ENCODE peak calls at places on chromosome 14, in ten cellular contexts. U is PC-3, Y is cardiac muscle cell, C is Caco-2, B is H1, O is fibroblast of mammary gland, X is heart left ventricle, P is kidney, K is epithelial cell of esophagus, T is sigmoid colon. F is an unnamed sample.

GRCh38 chr14:95514131-95515079 is 2.0 kb downstream of the SYNE3 start:
- DNase-seq in O (no peak), Y (no peak), U (no peak), B (no peak), T (no peak), X (no peak), P (no peak), C (no peak), K (peak; percentile 61), F (peak; percentile 71)

GRCh38 chr14:75452900-75453816 is 25.3 kb downstream of the JDP2 start:
- DNase-seq in Y (peak; percentile 97), U (peak; percentile 5), B (peak; percentile 82), C (peak; percentile 94), O (peak; percentile 90), T (peak; percentile 92), K (peak; percentile 94), X (peak; percentile 76), P (peak; percentile 95), F (peak; percentile 87)

GRCh38 chr14:96470331-96470730 is 31.9 kb upstream of the PAPOLA start:
- DNase-seq in C (no peak), B (no peak), Y (no peak), K (no peak), T (no peak), P (no peak), U (no peak), O (no peak), X (no peak), F (no peak)

GRCh38 chr14:23646648-23647549 is 10.7 kb downstream of the DHRS2 start:
- DNase-seq in B (no peak), K (no peak), Y (no peak), U (peak; percentile 34), P (no peak), O (peak; percentile 24), X (no peak), T (no peak), C (no peak), F (no peak)

GRCh38 chr14:97106609-97107008 is 309.4 kb downstream of the VRK1 start:
- DNase-seq in K (no peak), B (no peak), Y (no peak), X (no peak), U (peak; percentile 91), O (no peak), T (no peak), P (no peak), C (no peak), F (no peak)

GRCh38 chr14:96592591-96593388 is 90.6 kb downstream of the PAPOLA start:
- DNase-seq in K (peak; percentile 47), U (no peak), C (no peak), B (peak; percentile 79), P (peak; percentile 78), Y (peak; percentile 53), O (peak; percentile 32), T (peak; percentile 59), X (peak; percentile 53), F (peak; percentile 18)

GRCh38 chr14:54776361-54777001 is 126.1 kb downstream of the GCH1 start:
- DNase-seq in X (peak; percentile 81), B (no peak), Y (peak; percentile 59), U (no peak), T (peak; percentile 69), P (peak; percentile 62), C (no peak), K (peak; percentile 30), O (peak; percentile 28), F (no peak)

GRCh38 chr14:95460647-95461478 is 55.6 kb downstream of the SYNE3 start:
- DNase-seq in T (peak; percentile 88), U (peak; percentile 45), B (no peak), Y (peak; percentile 66), C (no peak), P (peak; percentile 76), X (no peak), K (peak; percentile 96), O (peak; percentile 66), F (peak; percentile 79)

GRCh38 chr14:87615822-87616679 is 376.9 kb downstream of the GALC start:
- DNase-seq in X (peak; percentile 38), B (peak; percentile 83), C (peak; percentile 62), P (no peak), U (peak; percentile 71), Y (peak; percentile 48), O (peak; percentile 54), T (peak; percentile 63), K (peak; percentile 73), F (peak; percentile 45)
- TF ChIP-seq CTCF in X (peak; percentile 79), B (peak; percentile 79), C (peak; percentile 72), P (peak; percentile 76), U (peak; percentile 77), Y (peak; percentile 68), O (peak; percentile 81), T (peak; percentile 77), K (peak; percentile 93), F (peak; percentile 78)

GRCh38 chr14:89787525-89787924 is 167.0 kb downstream of the EFCAB11 start:
- DNase-seq in T (no peak), O (peak; percentile 46), P (no peak), Y (no peak), B (peak; percentile 20), X (no peak), C (no peak), K (peak; percentile 33), U (peak; percentile 14), F (no peak)

GRCh38 chr14:89797148-89797547 is 157.4 kb downstream of the EFCAB11 start:
- DNase-seq in K (no peak), X (no peak), O (no peak), P (no peak), C (no peak), U (no peak), B (no peak), T (no peak), Y (no peak), F (no peak)

GRCh38 chr14:89792489-89793366 is 161.8 kb downstream of the EFCAB11 start:
- DNase-seq in K (no peak), C (no peak), B (no peak), X (peak; percentile 52), U (no peak), T (peak; percentile 69), Y (peak; percentile 47), O (peak; percentile 81), P (no peak), F (no peak)

GRCh38 chr14:89794096-89794495 is 160.4 kb downstream of the EFCAB11 start:
- DNase-seq in T (peak; percentile 79), C (no peak), K (no peak), U (no peak), O (no peak), Y (peak; percentile 46), X (peak; percentile 79), B (no peak), P (peak; percentile 78), F (no peak)

DNA sequence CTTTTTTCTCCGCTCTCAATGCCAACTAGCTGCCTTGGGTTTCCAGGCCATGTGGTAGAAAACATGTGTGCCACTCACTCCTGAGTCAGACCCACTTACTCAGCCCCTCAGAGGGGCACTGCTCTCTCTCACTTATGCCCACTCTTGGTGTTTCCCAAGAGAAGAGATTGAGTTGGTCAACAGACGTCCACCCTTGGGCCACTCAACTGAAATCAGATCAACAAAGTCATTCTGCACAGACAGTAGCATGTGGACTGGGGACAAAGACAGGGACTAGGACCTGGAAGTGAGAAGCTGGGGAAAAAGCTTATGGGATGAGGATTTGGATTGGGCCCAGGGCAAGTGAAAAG is 161.2 kb downstream of the EFCAB11 start:
- DNase-seq in O (no peak), P (no peak), U (no peak), X (no peak), C (no peak), B (no peak), K (no peak), Y (no peak), T (no peak), F (no peak)
- H3K4me3 ChIP-seq in O (no peak overlapping the region), P (no peak overlapping the region), U (no peak overlapping the region), X (no peak overlapping the region), C (no peak overlapping the region), B (no peak overlapping the region), K (no peak overlapping the region), Y (no peak overlapping the region), T (no peak overlapping the region), F (no peak overlapping the region)

GRCh38 chr14:30210630-30211029 is 283.0 kb upstream of the PRKD1 start:
- DNase-seq in B (no peak), P (no peak), O (peak; percentile 79), U (peak; percentile 19), X (no peak), C (no peak), T (no peak), K (peak; percentile 42), Y (peak; percentile 35), F (peak; percentile 53)

GRCh38 chr14:30209136-30209535 is 281.5 kb upstream of the PRKD1 start:
- DNase-seq in U (no peak), C (no peak), B (no peak), Y (no peak), O (no peak), P (no peak), K (no peak), X (no peak), T (no peak), F (no peak)

GRCh38 chr14:30211326-30211725 is 283.7 kb upstream of the PRKD1 start:
- DNase-seq in U (no peak), X (no peak), Y (peak; percentile 58), T (no peak), K (no peak), P (no peak), B (no peak), O (peak; percentile 55), C (no peak), F (no peak)

GRCh38 chr14:30214014-30214413 is 286.4 kb upstream of the PRKD1 start:
- DNase-seq in U (peak; percentile 12), Y (peak; percentile 39), K (peak; percentile 43), T (no peak), O (peak; percentile 82), X (no peak), C (no peak), P (no peak), B (no peak), F (peak; percentile 68)

DNA sequence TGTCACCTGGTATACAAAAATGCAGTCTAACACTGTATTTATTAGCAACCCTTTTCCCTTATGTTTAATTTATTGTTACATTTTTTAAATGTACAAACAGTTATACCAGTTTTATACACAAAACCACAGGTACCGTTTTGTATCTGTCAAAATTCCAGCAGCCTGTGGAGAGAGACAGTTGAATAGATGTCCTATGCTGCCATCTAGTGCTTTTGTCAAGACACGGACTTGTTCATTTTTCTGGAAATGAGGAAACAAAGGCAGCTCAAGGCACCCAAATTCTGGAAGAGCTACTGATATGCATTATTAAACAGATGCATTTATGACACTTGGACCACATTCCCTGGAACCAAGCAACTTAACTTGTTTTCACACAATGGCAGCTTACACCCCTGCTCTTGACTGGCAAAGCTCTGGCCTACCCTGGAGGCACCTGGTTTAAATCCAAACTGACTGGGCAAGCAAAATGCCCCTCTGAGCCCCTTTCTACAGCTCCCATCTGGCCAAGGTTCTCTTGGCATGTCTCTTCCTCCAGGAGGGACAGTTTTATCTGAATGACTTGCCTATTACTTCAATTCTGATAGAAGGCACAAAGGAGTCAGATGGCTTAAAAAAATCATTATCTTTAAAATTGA is 286.9 kb upstream of the PRKD1 start:
- DNase-seq in O (peak; percentile 89), T (no peak), P (no peak), U (peak; percentile 74), B (no peak), Y (peak; percentile 89), X (no peak), K (peak; percentile 76), C (no peak), F (peak; percentile 79)
- TF ChIP-seq CTCF in O (peak; percentile 71), T (peak; percentile 55), P (peak; percentile 56), U (peak; percentile 89), B (peak; percentile 63), Y (peak; percentile 64), X (peak; percentile 65), K (peak; percentile 64), C (peak; percentile 32), F (peak; percentile 50)

DNA sequence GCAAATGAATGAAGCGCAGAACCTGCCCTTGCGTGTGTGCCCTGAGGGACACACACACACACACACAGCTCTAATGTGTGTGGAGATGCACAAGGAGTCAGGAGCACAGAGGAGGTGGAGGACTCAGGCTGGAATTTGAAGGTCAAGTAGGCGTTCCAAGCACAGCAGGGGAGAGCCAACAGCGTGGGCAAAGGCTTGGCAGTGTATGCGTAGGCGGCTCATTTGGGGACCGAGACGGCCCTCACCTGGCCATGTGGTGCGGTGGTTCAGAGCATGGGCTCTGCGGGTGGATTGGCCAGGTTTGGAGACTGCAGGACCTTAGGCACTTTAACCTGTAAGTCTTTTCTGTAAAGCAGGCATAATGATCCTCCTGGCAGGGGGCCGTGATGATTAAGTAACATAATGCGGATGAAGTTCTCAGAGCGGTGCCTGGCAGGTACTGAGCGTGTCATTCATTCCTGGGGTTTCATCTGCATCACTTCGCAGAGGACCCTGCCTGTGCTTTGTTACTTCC is 69.5 kb upstream of the SLC24A4 start:
- DNase-seq in T (no peak), C (no peak), X (no peak), U (no peak), O (no peak), P (no peak), Y (no peak), K (no peak), B (peak; percentile 69), F (no peak)
- H3K4me3 ChIP-seq in T (no peak overlapping the region), C (no peak overlapping the region), X (no peak overlapping the region), U (no peak overlapping the region), O (no peak overlapping the region), P (no peak overlapping the region), Y (no peak overlapping the region), K (no peak overlapping the region), B (no peak overlapping the region), F (no peak overlapping the region)